ENCODE peak calls at places on chromosomes 1 and 21, in nine cellular contexts. J, O, W, U, F, Z, G, N and P are unnamed samples.

GRCh38 chr1:20233866-20234265 is 47.5 kb upstream of the PLA2G2C start:
- DNase-seq in J (no peak), O (peak), W (no peak), U (no peak), F (no peak), Z (peak), G (no peak), N (no peak), P (no peak)

GRCh38 chr1:109249654-109250401 is 489 bp downstream of the CELSR2 start:
- DNase-seq in J (no peak), O (peak), W (no peak), U (no peak), F (no peak), Z (no peak), G (no peak), N (no peak), P (no peak)

GRCh38 chr1:236451796-236452373 is 57.8 kb downstream of the EDARADD start:
- DNase-seq in J (peak), O (no peak), W (peak), U (peak), F (peak), Z (no peak), G (no peak), N (peak), P (no peak)

GRCh38 chr1:19377812-19378718 is 65.9 kb downstream of the SLC66A1 start:
- DNase-seq in J (no peak), O (no peak), W (no peak), U (no peak), F (peak), Z (no peak), G (no peak), N (no peak), P (no peak)

GRCh38 chr1:111538343-111539035 is 35.1 kb upstream of the ADORA3 start:
- DNase-seq in J (no peak), O (no peak), W (no peak), U (no peak), F (no peak), Z (no peak), G (peak), N (peak), P (no peak)

GRCh38 chr1:18093193-18093592 is 14.4 kb upstream of the IGSF21 start:
- DNase-seq in J (no peak), O (no peak), W (no peak), U (no peak), F (no peak), Z (no peak), G (no peak), N (no peak), P (no peak)

GRCh38 chr21:36706951-36707762 is 8.2 kb downstream of the SIM2 start:
- DNase-seq in J (no peak), O (no peak), W (no peak), U (no peak), F (no peak), Z (no peak), G (no peak), N (no peak), P (no peak)

GRCh38 chr1:169681094-169681493 is 30.3 kb downstream of the SELL start:
- DNase-seq in J (no peak), O (no peak), W (no peak), U (no peak), F (no peak), Z (no peak), G (no peak), N (no peak), P (no peak)

GRCh38 chr1:16631248-16632043 is 18.1 kb upstream of the NBPF1 start:
- DNase-seq in J (no peak), O (peak), W (no peak), U (no peak), F (no peak), Z (no peak), G (no peak), N (no peak), P (no peak)

GRCh38 chr1:160022330-160023310 is 9.2 kb downstream of the PIGM start:
- DNase-seq in J (no peak), O (no peak), W (no peak), U (no peak), F (no peak), Z (peak), G (no peak), N (peak), P (no peak)

GRCh38 chr1:178612261-178612660 is 99.4 kb downstream of the TEX35 start:
- DNase-seq in J (no peak), O (no peak), W (no peak), U (no peak), F (no peak), Z (no peak), G (no peak), N (peak), P (no peak)